ENCODE peak calls at places on chromosomes 3 and 15, in five cellular contexts. One of them, this sample, is unnamed.
A peak's percentile ranks its signal among the peaks of the same experiment; 100 is the strongest.

GRCh38 chr3:40717471-40717870 is 192.7 kb downstream of the ZNF621 start:
- DNase-seq in left ventricle myocardium inferior: no peak
- DNase-seq in CD8-positive, alpha-beta T cell: no peak
- DNase-seq in mesenchymal stem cell: no peak
- DNase-seq in breast epithelium: no peak
- DNase-seq in this sample: no peak

GRCh38 chr15:67133026-67133425 is 67.6 kb downstream of the SMAD3 start:
- DNase-seq in breast epithelium: no peak
- DNase-seq in left ventricle myocardium inferior: no peak
- DNase-seq in mesenchymal stem cell: no peak
- DNase-seq in CD8-positive, alpha-beta T cell: no peak
- DNase-seq in this sample: no peak

GRCh38 chr15:76996526-76997401 is 1.8 kb downstream of the PSTPIP1 start:
- DNase-seq in breast epithelium: no peak
- DNase-seq in left ventricle myocardium inferior: peak; percentile 39
- DNase-seq in mesenchymal stem cell: no peak
- DNase-seq in CD8-positive, alpha-beta T cell: peak; percentile 72
- DNase-seq in this sample: no peak

GRCh38 chr3:36957862-36958686 is 13.2 kb upstream of the TRANK1 start:
- DNase-seq in mesenchymal stem cell: peak; percentile 87
- DNase-seq in CD8-positive, alpha-beta T cell: no peak
- DNase-seq in breast epithelium: no peak
- DNase-seq in left ventricle myocardium inferior: no peak
- DNase-seq in this sample: no peak

GRCh38 chr3:130963878-130964277 is 62.7 kb downstream of the ASTE1 start:
- DNase-seq in breast epithelium: no peak
- DNase-seq in mesenchymal stem cell: peak; percentile 90
- DNase-seq in CD8-positive, alpha-beta T cell: no peak
- DNase-seq in left ventricle myocardium inferior: no peak
- DNase-seq in this sample: no peak

GRCh38 chr3:193522473-193522872 is 32.2 kb downstream of the ATP13A4 start:
- DNase-seq in left ventricle myocardium inferior: no peak
- DNase-seq in CD8-positive, alpha-beta T cell: no peak
- DNase-seq in breast epithelium: no peak
- DNase-seq in mesenchymal stem cell: no peak
- DNase-seq in this sample: no peak

GRCh38 chr15:35674873-35675781 is 129.2 kb upstream of the DPH6 start:
- DNase-seq in mesenchymal stem cell: peak; percentile 84
- DNase-seq in breast epithelium: no peak
- DNase-seq in CD8-positive, alpha-beta T cell: no peak
- DNase-seq in left ventricle myocardium inferior: no peak
- DNase-seq in this sample: no peak

GRCh38 chr15:31384568-31384967 is 57.9 kb downstream of the KLF13 start:
- DNase-seq in CD8-positive, alpha-beta T cell: no peak
- DNase-seq in mesenchymal stem cell: no peak
- DNase-seq in left ventricle myocardium inferior: no peak
- DNase-seq in breast epithelium: no peak
- DNase-seq in this sample: no peak

GRCh38 chr3:145798691-145799550 is 362.1 kb downstream of the PLOD2 start:
- DNase-seq in mesenchymal stem cell: no peak
- DNase-seq in CD8-positive, alpha-beta T cell: no peak
- DNase-seq in breast epithelium: no peak
- DNase-seq in left ventricle myocardium inferior: no peak
- DNase-seq in this sample: no peak

GRCh38 chr3:16205156-16205870 is 30.8 kb downstream of the GALNT15 start:
- DNase-seq in CD8-positive, alpha-beta T cell: no peak
- DNase-seq in mesenchymal stem cell: no peak
- DNase-seq in breast epithelium: no peak
- DNase-seq in left ventricle myocardium inferior: no peak
- DNase-seq in this sample: no peak

GRCh38 chr3:117669761-117670160 is 960.2 kb downstream of the TUSC7 start:
- DNase-seq in left ventricle myocardium inferior: no peak
- DNase-seq in breast epithelium: no peak
- DNase-seq in CD8-positive, alpha-beta T cell: no peak
- DNase-seq in mesenchymal stem cell: no peak
- DNase-seq in this sample: no peak

GRCh38 chr3:150603090-150603887 is at the start of gene SELENOT:
- DNase-seq in breast epithelium: peak; percentile 92
- DNase-seq in mesenchymal stem cell: peak; percentile 96
- DNase-seq in left ventricle myocardium inferior: peak; percentile 94
- DNase-seq in CD8-positive, alpha-beta T cell: peak; percentile 92
- DNase-seq in this sample: peak; percentile 70

GRCh38 chr3:126304291-126304690 is 52.9 kb downstream of the KLF15 start:
- DNase-seq in CD8-positive, alpha-beta T cell: no peak
- DNase-seq in breast epithelium: no peak
- DNase-seq in left ventricle myocardium inferior: no peak
- DNase-seq in mesenchymal stem cell: no peak
- DNase-seq in this sample: no peak

GRCh38 chr3:126303272-126303671 is 53.9 kb downstream of the KLF15 start:
- DNase-seq in CD8-positive, alpha-beta T cell: no peak
- DNase-seq in mesenchymal stem cell: no peak
- DNase-seq in left ventricle myocardium inferior: no peak
- DNase-seq in breast epithelium: no peak
- DNase-seq in this sample: no peak

GRCh38 chr3:126305427-126305826 is 51.8 kb downstream of the KLF15 start:
- DNase-seq in mesenchymal stem cell: no peak
- DNase-seq in breast epithelium: no peak
- DNase-seq in CD8-positive, alpha-beta T cell: no peak
- DNase-seq in left ventricle myocardium inferior: no peak
- DNase-seq in this sample: no peak

GRCh38 chr3:126306397-126306796 is 50.8 kb downstream of the KLF15 start:
- DNase-seq in left ventricle myocardium inferior: no peak
- DNase-seq in breast epithelium: no peak
- DNase-seq in mesenchymal stem cell: no peak
- DNase-seq in CD8-positive, alpha-beta T cell: no peak
- DNase-seq in this sample: no peak

GRCh38 chr3:126304704-126305103 is 52.5 kb downstream of the KLF15 start:
- DNase-seq in mesenchymal stem cell: no peak
- DNase-seq in left ventricle myocardium inferior: no peak
- DNase-seq in CD8-positive, alpha-beta T cell: no peak
- DNase-seq in breast epithelium: no peak
- DNase-seq in this sample: no peak
- H3K27ac ChIP-seq in mesenchymal stem cell: no peak overlapping the region
- H3K27ac ChIP-seq in left ventricle myocardium inferior: no peak overlapping the region
- H3K27ac ChIP-seq in CD8-positive, alpha-beta T cell: no peak overlapping the region
- H3K27ac ChIP-seq in breast epithelium: no peak overlapping the region
- H3K27ac ChIP-seq in this sample: no peak overlapping the region

DNA sequence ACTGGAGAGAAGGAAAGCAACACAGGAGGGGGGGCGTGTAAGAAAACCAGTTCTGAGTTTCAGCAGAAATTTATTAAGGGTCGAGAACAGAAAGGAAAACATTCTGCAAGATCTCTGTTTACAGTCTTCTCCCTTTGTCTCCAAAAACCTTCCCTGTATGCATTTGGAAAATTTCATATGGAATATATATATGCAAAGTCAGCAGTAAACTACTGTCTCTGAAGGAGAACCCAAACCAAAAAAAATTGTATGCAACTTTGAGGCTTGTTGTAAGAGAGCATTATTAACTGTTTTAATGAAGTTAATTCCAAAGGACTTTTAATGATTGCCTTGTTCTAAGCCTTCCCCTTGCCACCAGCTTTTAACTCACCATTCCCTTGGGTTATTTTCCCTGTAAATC is 238.2 kb upstream of the GPR149 start:
- DNase-seq in breast epithelium: no peak
- DNase-seq in CD8-positive, alpha-beta T cell: no peak
- DNase-seq in left ventricle myocardium inferior: no peak
- DNase-seq in mesenchymal stem cell: no peak
- DNase-seq in this sample: no peak
- H3K4me3 ChIP-seq in breast epithelium: no peak overlapping the region
- H3K4me3 ChIP-seq in CD8-positive, alpha-beta T cell: no peak overlapping the region
- H3K4me3 ChIP-seq in left ventricle myocardium inferior: no peak overlapping the region
- H3K4me3 ChIP-seq in mesenchymal stem cell: no peak overlapping the region
- H3K4me3 ChIP-seq in this sample: no peak overlapping the region

GRCh38 chr15:40937762-40938529 is 8.8 kb downstream of the DLL4 start:
- DNase-seq in breast epithelium: no peak
- DNase-seq in left ventricle myocardium inferior: no peak
- DNase-seq in mesenchymal stem cell: no peak
- DNase-seq in CD8-positive, alpha-beta T cell: no peak
- DNase-seq in this sample: no peak
- H3K27me3 ChIP-seq in breast epithelium: peaks cover under 1% of the 10 kb centered on the region
- H3K27me3 ChIP-seq in left ventricle myocardium inferior: no peaks in the 10 kb centered on the region
- H3K27me3 ChIP-seq in mesenchymal stem cell: peaks cover 6% of the 10 kb centered on the region
- H3K27me3 ChIP-seq in CD8-positive, alpha-beta T cell: no peaks in the 10 kb centered on the region
- H3K27me3 ChIP-seq in this sample: no peaks in the 10 kb centered on the region

GRCh38 chr3:159766563-159767185 is 222.0 kb upstream of the IL12A start:
- DNase-seq in CD8-positive, alpha-beta T cell: no peak
- DNase-seq in left ventricle myocardium inferior: no peak
- DNase-seq in mesenchymal stem cell: peak; percentile 71
- DNase-seq in breast epithelium: no peak
- DNase-seq in this sample: no peak

GRCh38 chr3:159765860-159766294 is 222.8 kb upstream of the IL12A start:
- DNase-seq in CD8-positive, alpha-beta T cell: no peak
- DNase-seq in mesenchymal stem cell: no peak
- DNase-seq in left ventricle myocardium inferior: no peak
- DNase-seq in breast epithelium: no peak
- DNase-seq in this sample: peak; percentile 33

GRCh38 chr3:159763466-159764210 is 225.0 kb upstream of the IL12A start:
- DNase-seq in left ventricle myocardium inferior: peak; percentile 82
- DNase-seq in mesenchymal stem cell: peak; percentile 93
- DNase-seq in breast epithelium: no peak
- DNase-seq in CD8-positive, alpha-beta T cell: no peak
- DNase-seq in this sample: peak; percentile 53

GRCh38 chr3:159764211-159765024 is 224.2 kb upstream of the IL12A start:
- DNase-seq in breast epithelium: no peak
- DNase-seq in CD8-positive, alpha-beta T cell: no peak
- DNase-seq in mesenchymal stem cell: peak; percentile 90
- DNase-seq in left ventricle myocardium inferior: peak; percentile 61
- DNase-seq in this sample: peak; percentile 25

GRCh38 chr3:159765025-159765859 is 223.4 kb upstream of the IL12A start:
- DNase-seq in left ventricle myocardium inferior: peak; percentile 70
- DNase-seq in breast epithelium: peak; percentile 70
- DNase-seq in CD8-positive, alpha-beta T cell: no peak
- DNase-seq in mesenchymal stem cell: peak; percentile 98
- DNase-seq in this sample: peak; percentile 91
- H3K27ac ChIP-seq in left ventricle myocardium inferior: peak overlapping the region; percentile 99
- H3K27ac ChIP-seq in breast epithelium: peak overlapping the region; percentile 94
- H3K27ac ChIP-seq in CD8-positive, alpha-beta T cell: no peak overlapping the region
- H3K27ac ChIP-seq in mesenchymal stem cell: peak overlapping the region; percentile 94
- H3K27ac ChIP-seq in this sample: peak overlapping the region; percentile 99

GRCh38 chr3:87398226-87398774 is 121.9 kb upstream of the POU1F1 start:
- DNase-seq in CD8-positive, alpha-beta T cell: no peak
- DNase-seq in left ventricle myocardium inferior: no peak
- DNase-seq in breast epithelium: no peak
- DNase-seq in mesenchymal stem cell: no peak
- DNase-seq in this sample: no peak

GRCh38 chr3:87397210-87397609 is 120.8 kb upstream of the POU1F1 start:
- DNase-seq in left ventricle myocardium inferior: no peak
- DNase-seq in mesenchymal stem cell: no peak
- DNase-seq in breast epithelium: no peak
- DNase-seq in CD8-positive, alpha-beta T cell: no peak
- DNase-seq in this sample: no peak
- H3K4me3 ChIP-seq in left ventricle myocardium inferior: no peak overlapping the region
- H3K4me3 ChIP-seq in mesenchymal stem cell: no peak overlapping the region
- H3K4me3 ChIP-seq in breast epithelium: no peak overlapping the region
- H3K4me3 ChIP-seq in CD8-positive, alpha-beta T cell: no peak overlapping the region
- H3K4me3 ChIP-seq in this sample: no peak overlapping the region

This sample was measured in thoracic aorta.